ENCODE peak calls at places on chromosomes 13 and 19, in four cellular contexts. V is fibroblast of mammary gland, R is lung, H is mucosa of descending colon. P is an unnamed sample.

GRCh38 chr19:5231857-5232503 is 108.6 kb downstream of the PTPRS start:
- DNase-seq in V (no peak), R (no peak), H (no peak), P (no peak)

GRCh38 chr19:34804115-34804514 is 31.1 kb upstream of the ZNF599 start:
- DNase-seq in V (no peak), R (no peak), H (no peak), P (no peak)

GRCh38 chr19:7348587-7349230 is at the start of gene ARHGEF18:
- DNase-seq in V (no peak), R (peak; percentile 51), H (no peak), P (no peak)

GRCh38 chr13:77986699-77987098 is 68.1 kb upstream of the EDNRB start:
- DNase-seq in V (no peak), R (no peak), H (no peak), P (no peak)

GRCh38 chr13:43805071-43805468 is 18.3 kb upstream of the ENOX1 start:
- DNase-seq in V (peak; percentile 100), R (no peak), H (no peak), P (peak; percentile 99)

GRCh38 chr13:113187263-113187669 is 21.2 kb downstream of the PCID2 start:
- DNase-seq in V (peak; percentile 100), R (peak; percentile 69), H (peak; percentile 45), P (peak; percentile 99)

GRCh38 chr19:51127755-51128154 is 3.0 kb downstream of the SIGLEC9 start:
- DNase-seq in V (peak; percentile 80), R (no peak), H (no peak), P (no peak)

GRCh38 chr13:33264620-33264978 is 21.0 kb downstream of the STARD13 start:
- DNase-seq in V (peak; percentile 47), R (no peak), H (no peak), P (no peak)

GRCh38 chr19:37251308-37252229 is 33.6 kb downstream of the ZNF383 start:
- DNase-seq in V (peak; percentile 98), R (peak; percentile 67), H (peak; percentile 45), P (peak; percentile 99)

GRCh38 chr13:82833928-82834327 is 1048.3 kb downstream of the SLITRK1 start:
- DNase-seq in V (peak; percentile 42), R (no peak), H (no peak), P (peak; percentile 38)

GRCh38 chr19:35777411-35777841 is 2.1 kb downstream of the ARHGAP33 start:
- DNase-seq in V (no peak), R (no peak), H (no peak), P (no peak)

GRCh38 chr19:43132696-43133095 is 50.2 kb upstream of the PSG2 start:
- DNase-seq in V (peak; percentile 7), R (no peak), H (no peak), P (peak; percentile 40)

GRCh38 chr13:48588120-48588519 is 55.2 kb upstream of the RCBTB2 start:
- DNase-seq in V (no peak), R (peak; percentile 3), H (no peak), P (no peak)

GRCh38 chr13:62846302-62846701 is 1430.7 kb upstream of the PCDH20 start:
- DNase-seq in V (peak; percentile 40), R (no peak), H (no peak), P (peak; percentile 35)

GRCh38 chr19:55913643-55914268 is 18.4 kb downstream of the NLRP13 start:
- DNase-seq in V (no peak), R (no peak), H (peak; percentile 2), P (no peak)

GRCh38 chr19:13006431-13007281 is 11.4 kb downstream of the NFIX start:
- DNase-seq in V (no peak), R (no peak), H (no peak), P (no peak)

GRCh38 chr13:110265682-110266430 is 41.1 kb downstream of the COL4A1 start:
- DNase-seq in V (no peak), R (no peak), H (no peak), P (no peak)

GRCh38 chr19:19170053-19170945 is at the start of gene MEF2B:
- DNase-seq in V (peak; percentile 40), R (peak; percentile 86), H (peak; percentile 88), P (peak; percentile 79)

GRCh38 chr19:50501568-50502475 is 9.2 kb downstream of the JOSD2 start:
- DNase-seq in V (no peak), R (no peak), H (no peak), P (no peak)

GRCh38 chr19:3433313-3433712 is 47.0 kb downstream of the SMIM24 start:
- DNase-seq in V (no peak), R (no peak), H (no peak), P (no peak)

GRCh38 chr19:3431760-3432397 is 48.4 kb downstream of the SMIM24 start:
- DNase-seq in V (no peak), R (no peak), H (no peak), P (no peak)

GRCh38 chr19:3434630-3435553 is 45.4 kb downstream of the SMIM24 start:
- DNase-seq in V (peak; percentile 95), R (peak; percentile 94), H (peak; percentile 96), P (peak; percentile 96)

GRCh38 chr19:3433805-3434540 is 46.4 kb downstream of the SMIM24 start:
- DNase-seq in V (no peak), R (no peak), H (no peak), P (no peak)
- H3K4me3 ChIP-seq in V (no peak overlapping the region), R (no peak overlapping the region), H (no peak overlapping the region), P (no peak overlapping the region)

GRCh38 chr13:39770514-39770913 is 115.1 kb downstream of the COG6 start:
- DNase-seq in V (no peak), R (no peak), H (no peak), P (no peak)

GRCh38 chr13:39767791-39768564 is 112.5 kb downstream of the COG6 start:
- DNase-seq in V (no peak), R (no peak), H (peak; percentile 41), P (peak; percentile 20)

GRCh38 chr13:39768962-39769361 is 113.5 kb downstream of the COG6 start:
- DNase-seq in V (no peak), R (no peak), H (no peak), P (peak; percentile 38)

GRCh38 chr13:39766464-39767167 is 111.2 kb downstream of the COG6 start:
- DNase-seq in V (no peak), R (no peak), H (no peak), P (peak; percentile 50)

GRCh38 chr13:39765801-39766463 is 110.5 kb downstream of the COG6 start:
- DNase-seq in V (peak; percentile 29), R (peak; percentile 46), H (peak; percentile 88), P (peak; percentile 66)
- TF ChIP-seq CTCF in V (peak; percentile 11), R (no peak), H (no peak), P (peak; percentile 67)

DNA sequence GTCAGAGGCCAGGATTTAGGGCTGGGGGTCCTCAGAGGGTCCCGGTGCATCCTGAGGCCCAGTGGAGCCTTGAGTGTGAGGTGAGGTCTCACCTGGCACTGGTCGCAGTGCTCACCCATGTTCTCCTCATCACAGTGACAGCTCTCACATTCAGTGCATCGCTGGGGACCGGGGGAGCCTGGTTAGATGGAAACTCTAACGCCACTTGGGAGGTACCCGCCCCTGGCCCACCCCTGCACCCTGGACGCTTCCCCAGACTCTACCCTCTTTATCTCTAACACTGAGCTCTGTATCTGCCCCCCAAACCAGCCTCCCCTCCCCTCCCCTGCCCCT is 3.0 kb downstream of the HRC start:
- DNase-seq in V (no peak), R (no peak), H (no peak), P (no peak)
- H3K4me3 ChIP-seq in V (no peak overlapping the region), R (no peak overlapping the region), H (no peak overlapping the region), P (no peak overlapping the region)

GRCh38 chr13:45737571-45738002 is 35.5 kb downstream of the CBY2 start:
- DNase-seq in V (no peak), R (no peak), H (no peak), P (no peak)
- TF ChIP-seq CTCF in V (peak; percentile 23), R (no peak), H (no peak), P (no peak)

GRCh38 chr13:111318396-111318795 is 2.0 kb upstream of the TEX29 start:
- DNase-seq in V (no peak), R (no peak), H (no peak), P (no peak)
- H3K4me3 ChIP-seq in V (no peak overlapping the region), R (no peak overlapping the region), H (no peak overlapping the region), P (no peak overlapping the region)